ENCODE peak calls at places on chromosomes 3 and 15, in four cellular contexts. W, M, X and E are unnamed samples.

GRCh38 chr3:58049143-58049785 is 41.0 kb downstream of the FLNB start:
- DNase-seq in M (peak; percentile 95), W (no peak), X (peak; percentile 90), E (peak; percentile 94)

GRCh38 chr3:62421275-62421674 is 47.9 kb upstream of the FEZF2 start:
- DNase-seq in W (no peak), X (no peak), M (no peak), E (no peak)

GRCh38 chr3:172155880-172156279 is 116.5 kb downstream of the FNDC3B start:
- DNase-seq in X (no peak), M (no peak), W (no peak), E (no peak)

GRCh38 chr3:111691293-111691909 is 96.3 kb upstream of the ZBED2 start:
- DNase-seq in W (no peak), M (no peak), X (peak; percentile 76), E (no peak)

GRCh38 chr3:94665922-94666321 is 603.1 kb downstream of the NSUN3 start:
- DNase-seq in X (no peak), M (no peak), W (no peak), E (no peak)

GRCh38 chr3:112302881-112303761 is 9.1 kb upstream of the SLC9C1 start:
- DNase-seq in W (no peak), X (peak; percentile 11), M (no peak), E (no peak)

GRCh38 chr15:94460624-94461023 is 229.3 kb downstream of the MCTP2 start:
- DNase-seq in X (no peak), M (no peak), W (no peak), E (no peak)

GRCh38 chr15:42994546-42994945 is 74.0 kb upstream of the TTBK2 start:
- DNase-seq in M (no peak), X (peak; percentile 67), W (no peak), E (peak; percentile 19)

DNA sequence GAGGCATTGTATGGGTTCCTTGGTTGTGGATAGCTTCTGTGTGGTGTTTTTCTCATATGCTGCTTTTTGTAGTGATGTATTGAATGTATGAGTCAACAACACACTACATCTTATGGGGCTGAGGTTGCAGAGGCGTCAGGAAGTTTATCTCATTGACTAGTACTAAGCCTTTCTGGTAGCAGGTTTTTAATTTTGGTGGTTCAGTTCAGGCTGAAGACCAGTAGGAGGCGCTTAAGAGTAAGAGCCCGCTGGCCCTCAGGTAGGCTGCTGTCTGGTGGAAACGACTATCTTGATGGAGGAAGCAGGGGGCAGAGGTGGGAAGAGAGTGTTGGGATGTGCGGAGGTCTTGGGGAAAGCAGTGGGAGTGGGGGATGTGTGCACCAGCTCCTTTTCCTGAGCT is 62.4 kb downstream of the RTP4 start:
- DNase-seq in X (no peak), M (no peak), W (no peak), E (no peak)
- TF ChIP-seq CTCF in X (no peak), M (peak; percentile 17), W (no peak), E (no peak)

GRCh38 chr3:10226293-10226692 is 22.0 kb upstream of the TATDN2 start:
- DNase-seq in M (no peak), X (no peak), W (no peak), E (no peak)
- H3K27ac ChIP-seq in M (no peak overlapping the region), X (no peak overlapping the region), W (no peak overlapping the region), E (no peak overlapping the region)

GRCh38 chr15:61527836-61528589 is 298.9 kb upstream of the RORA start:
- DNase-seq in X (no peak), W (no peak), M (no peak), E (no peak)
- TF ChIP-seq CTCF in X (no peak), W (no peak), M (no peak), E (no peak)

GRCh38 chr3:168894204-168894603 is 769.3 kb downstream of the MECOM start:
- DNase-seq in X (no peak), W (no peak), M (no peak), E (no peak)
- H3K27ac ChIP-seq in X (no peak overlapping the region), W (no peak overlapping the region), M (no peak overlapping the region), E (no peak overlapping the region)

GRCh38 chr3:45434996-45435395 is 46.6 kb downstream of the LARS2 start:
- DNase-seq in M (no peak), X (no peak), W (no peak), E (no peak)

GRCh38 chr3:45441570-45442313 is 53.4 kb downstream of the LARS2 start:
- DNase-seq in W (no peak), X (no peak), M (no peak), E (no peak)

GRCh38 chr3:45435961-45436360 is 47.6 kb downstream of the LARS2 start:
- DNase-seq in W (no peak), X (no peak), M (no peak), E (no peak)

GRCh38 chr3:45440562-45440961 is 52.2 kb downstream of the LARS2 start:
- DNase-seq in M (no peak), W (no peak), X (no peak), E (no peak)

DNA sequence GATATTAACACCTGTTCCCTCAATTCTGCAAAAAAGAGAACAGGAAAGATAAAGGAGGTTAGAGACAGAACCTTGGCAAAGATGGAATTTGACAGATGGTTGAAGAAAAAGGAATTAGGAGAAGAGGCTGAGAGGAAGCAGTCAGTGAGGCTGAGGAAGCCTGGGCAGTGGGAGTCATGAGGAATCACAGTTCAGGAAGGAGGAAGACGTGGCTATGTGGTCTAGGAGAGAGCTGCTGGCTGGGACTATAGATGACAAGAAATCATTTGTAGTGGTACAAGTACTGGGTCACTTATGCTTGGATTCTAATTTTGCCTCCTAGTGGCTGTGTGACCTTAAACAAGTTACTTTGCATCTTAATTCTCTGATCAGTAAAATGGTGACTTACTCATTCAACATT is 49.0 kb downstream of the LARS2 start:
- DNase-seq in X (peak; percentile 11), W (no peak), M (peak; percentile 8), E (no peak)
- TF ChIP-seq CTCF in X (no peak), W (no peak), M (no peak), E (no peak)